ENCODE peak calls at places on chromosomes 5 and 9, in five cellular contexts. Z is ELF-1, D is dermis blood vessel endothelial cell, F is activated gamma-delta T cell treated with Interleukin-2 at 50 U/mL for 16 hours, N is CMK. W is an unnamed sample.

GRCh38 chr5:83789376-83789775 is 68.7 kb upstream of the HAPLN1 start:
- DNase-seq in Z (no peak), D (no peak), F (no peak), N (no peak), W (no peak)

GRCh38 chr9:105154723-105155191 is 89.7 kb upstream of the SLC44A1 start:
- DNase-seq in Z (no peak), D (peak), F (no peak), N (no peak), W (no peak)

GRCh38 chr9:93301911-93302525 is 118.1 kb downstream of the WNK2 start:
- DNase-seq in Z (no peak), D (no peak), F (no peak), N (no peak), W (no peak)

GRCh38 chr9:124784503-124784902 is 7.6 kb downstream of the OLFML2A start:
- DNase-seq in Z (no peak), D (no peak), F (no peak), N (no peak), W (no peak)

GRCh38 chr5:45385321-45386058 is 310.7 kb downstream of the HCN1 start:
- DNase-seq in Z (no peak), D (peak), F (no peak), N (no peak), W (no peak)

GRCh38 chr5:129904667-129905466 is 602 bp downstream of the CHSY3 start:
- DNase-seq in Z (peak), D (peak), F (no peak), N (no peak), W (no peak)

GRCh38 chr5:55338092-55338613 is 30.4 kb downstream of the MTREX start:
- DNase-seq in Z (no peak), D (peak), F (no peak), N (no peak), W (no peak)

GRCh38 chr5:176651472-176651980 is 4.2 kb downstream of the TSPAN17 start:
- DNase-seq in Z (no peak), D (no peak), F (no peak), N (no peak), W (no peak)

W was measured in esophagus squamous epithelium.